ENCODE peak calls at places on chromosomes 12 and 14, in seven cellular contexts. G, Y, C, T, S, U and O are unnamed samples.

GRCh38 chr12:55827806-55828205 is 1.6 kb downstream of the DNAJC14 start:
- DNase-seq in G (no peak), Y (no peak), C (no peak), T (no peak), S (no peak), U (no peak), O (no peak)

GRCh38 chr14:61696753-61697318 is 1.5 kb downstream of the HIF1A start:
- DNase-seq in G (no peak), Y (no peak), C (no peak), T (no peak), S (no peak), U (no peak), O (no peak)

GRCh38 chr14:66311058-66311457 is 175.1 kb upstream of the CCDC196 start:
- DNase-seq in G (no peak), Y (no peak), C (no peak), T (no peak), S (no peak), U (no peak), O (no peak)

GRCh38 chr12:42961395-42961794 is 371.8 kb upstream of the PRICKLE1 start:
- DNase-seq in G (peak; percentile 44), Y (no peak), C (no peak), T (peak; percentile 39), S (no peak), U (no peak), O (no peak)

GRCh38 chr12:91774471-91774921 is 371.1 kb downstream of the BTG1 start:
- DNase-seq in G (no peak), Y (no peak), C (no peak), T (peak; percentile 14), S (no peak), U (no peak), O (peak; percentile 27)

GRCh38 chr14:103558071-103558882 is 4.2 kb downstream of the BAG5 start:
- DNase-seq in G (no peak), Y (no peak), C (no peak), T (no peak), S (no peak), U (no peak), O (no peak)

GRCh38 chr12:89016970-89017778 is 335.1 kb downstream of the DUSP6 start:
- DNase-seq in G (peak; percentile 24), Y (peak; percentile 62), C (peak; percentile 61), T (peak; percentile 39), S (no peak), U (peak; percentile 15), O (peak; percentile 61)

GRCh38 chr14:35044939-35045797 is 904 bp upstream of the FAM177A1 start:
- DNase-seq in G (no peak), Y (no peak), C (no peak), T (no peak), S (no peak), U (no peak), O (no peak)

DNA sequence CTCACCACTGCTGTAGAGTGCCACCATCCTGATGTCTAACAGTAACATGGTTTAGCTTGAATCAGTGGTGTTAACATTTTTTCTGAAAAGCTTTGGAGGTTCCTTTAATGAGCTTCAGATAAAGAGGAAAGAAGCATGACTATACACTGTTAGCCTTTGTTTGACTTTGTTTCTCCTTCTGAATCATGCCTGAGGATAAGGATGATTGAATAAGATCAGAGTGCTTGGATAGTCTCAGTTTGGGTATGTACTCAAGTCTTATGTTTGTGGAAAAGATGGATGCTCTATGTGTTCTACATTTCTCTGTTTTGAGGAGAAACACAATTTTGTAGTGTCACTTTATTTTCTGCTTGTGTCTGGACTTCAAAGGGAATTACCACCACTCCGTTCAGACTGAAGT is 42.0 kb downstream of the GPATCH2L start:
- DNase-seq in G (no peak), Y (no peak), C (no peak), T (no peak), S (no peak), U (no peak), O (no peak)
- H3K4me1 ChIP-seq in G (peaks cover 5% of the 10 kb centered on the region), Y (no peaks in the 10 kb centered on the region), C (no peaks in the 10 kb centered on the region), T (peaks cover 6% of the 10 kb centered on the region), S (no peaks in the 10 kb centered on the region), U (no peaks in the 10 kb centered on the region), O (no peaks in the 10 kb centered on the region)

GRCh38 chr12:75747572-75747995 is 236.2 kb upstream of the KRR1 start:
- DNase-seq in G (no peak), Y (no peak), C (no peak), T (no peak), S (no peak), U (no peak), O (no peak)
- H3K4me1 ChIP-seq in G (peaks cover 38% of the 10 kb centered on the region), Y (no peaks in the 10 kb centered on the region), C (no peaks in the 10 kb centered on the region), T (peaks cover 24% of the 10 kb centered on the region), S (peaks cover 5% of the 10 kb centered on the region), U (no peaks in the 10 kb centered on the region), O (no peaks in the 10 kb centered on the region)

GRCh38 chr12:53067993-53068770 is 11.0 kb downstream of the SPRYD3 start:
- DNase-seq in G (no peak), Y (no peak), C (no peak), T (no peak), S (no peak), U (no peak), O (no peak)

GRCh38 chr12:53065975-53066593 is 13.1 kb downstream of the SPRYD3 start:
- DNase-seq in G (peak; percentile 96), Y (peak; percentile 70), C (peak; percentile 58), T (peak; percentile 83), S (peak; percentile 80), U (peak; percentile 82), O (peak; percentile 52)

GRCh38 chr12:53067074-53067992 is 11.9 kb downstream of the SPRYD3 start:
- DNase-seq in G (no peak), Y (no peak), C (no peak), T (no peak), S (peak; percentile 26), U (no peak), O (no peak)

GRCh38 chr12:53065470-53065869 is 13.7 kb downstream of the SPRYD3 start:
- DNase-seq in G (no peak), Y (no peak), C (no peak), T (no peak), S (peak; percentile 37), U (peak; percentile 22), O (no peak)

GRCh38 chr12:53066594-53066978 is 12.6 kb downstream of the SPRYD3 start:
- DNase-seq in G (no peak), Y (no peak), C (no peak), T (no peak), S (peak; percentile 22), U (peak; percentile 13), O (no peak)
- H3K4me1 ChIP-seq in G (peaks cover 33% of the 10 kb centered on the region), Y (peaks cover 11% of the 10 kb centered on the region), C (no peaks in the 10 kb centered on the region), T (peaks cover 12% of the 10 kb centered on the region), S (peaks cover 77% of the 10 kb centered on the region), U (peaks cover 20% of the 10 kb centered on the region), O (no peaks in the 10 kb centered on the region)

GRCh38 chr14:24435192-24435810 is 5.5 kb downstream of the KHNYN start:
- DNase-seq in G (no peak), Y (no peak), C (no peak), T (no peak), S (no peak), U (no peak), O (no peak)

GRCh38 chr14:24435998-24436354 is 6.2 kb downstream of the KHNYN start:
- DNase-seq in G (no peak), Y (no peak), C (no peak), T (no peak), S (no peak), U (no peak), O (no peak)

GRCh38 chr14:24437736-24438067 is 4.9 kb downstream of the SDR39U1 start:
- DNase-seq in G (no peak), Y (no peak), C (no peak), T (no peak), S (no peak), U (no peak), O (no peak)

GRCh38 chr14:24437020-24437735 is 5.4 kb downstream of the SDR39U1 start:
- DNase-seq in G (no peak), Y (no peak), C (no peak), T (no peak), S (no peak), U (no peak), O (no peak)

DNA sequence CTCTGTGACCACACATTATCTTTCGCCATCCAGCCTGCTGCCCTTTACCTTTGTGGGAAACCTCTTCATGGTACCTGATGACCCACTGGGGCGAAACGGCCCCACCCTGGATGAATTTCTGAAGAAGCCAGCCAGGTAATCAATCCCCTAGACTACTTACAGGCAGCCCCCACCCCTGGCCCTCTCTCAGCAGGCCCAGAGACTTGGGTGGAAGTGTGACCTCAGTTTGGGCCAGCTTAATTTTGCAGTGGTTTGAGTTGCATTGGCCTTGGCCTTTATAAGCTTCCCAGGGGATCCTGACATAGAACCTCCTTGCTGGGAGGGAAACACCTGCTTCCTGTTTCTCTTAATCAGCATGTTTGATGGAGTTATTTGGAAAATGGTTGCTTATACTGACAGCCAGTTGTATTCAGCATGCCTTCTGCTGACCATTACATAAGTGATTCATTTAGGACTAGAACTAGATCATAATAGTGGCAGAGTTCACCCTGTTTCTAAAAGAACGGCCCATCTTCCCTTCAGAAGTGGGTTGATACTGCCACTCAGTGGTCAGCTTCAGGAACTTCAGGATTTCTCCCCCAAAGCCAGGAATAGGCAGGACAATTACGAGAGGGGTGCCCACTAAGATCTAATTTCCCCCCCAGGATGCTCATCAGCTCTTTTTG is 6.1 kb downstream of the SDR39U1 start:
- DNase-seq in G (peak; percentile 85), Y (peak; percentile 48), C (peak; percentile 54), T (no peak), S (no peak), U (no peak), O (peak; percentile 52)
- H3K4me1 ChIP-seq in G (peaks cover 6% of the 10 kb centered on the region), Y (peaks cover 5% of the 10 kb centered on the region), C (peaks cover 32% of the 10 kb centered on the region), T (peaks cover 43% of the 10 kb centered on the region), S (peaks cover 19% of the 10 kb centered on the region), U (peaks cover 40% of the 10 kb centered on the region), O (peaks cover 20% of the 10 kb centered on the region)

GRCh38 chr12:123559468-123559867 is 24.9 kb upstream of the TMED2 start:
- DNase-seq in G (no peak), Y (no peak), C (no peak), T (no peak), S (no peak), U (no peak), O (no peak)
- H3K4me1 ChIP-seq in G (no peaks in the 10 kb centered on the region), Y (no peaks in the 10 kb centered on the region), C (no peaks in the 10 kb centered on the region), T (no peaks in the 10 kb centered on the region), S (no peaks in the 10 kb centered on the region), U (no peaks in the 10 kb centered on the region), O (no peaks in the 10 kb centered on the region)

GRCh38 chr14:72619071-72619710 is 274.7 kb downstream of the DPF3 start:
- DNase-seq in G (no peak), Y (no peak), C (no peak), T (no peak), S (no peak), U (no peak), O (no peak)
- H3K4me1 ChIP-seq in G (no peaks in the 10 kb centered on the region), Y (peaks cover 12% of the 10 kb centered on the region), C (no peaks in the 10 kb centered on the region), T (no peaks in the 10 kb centered on the region), S (peaks cover 30% of the 10 kb centered on the region), U (peaks cover 39% of the 10 kb centered on the region), O (no peaks in the 10 kb centered on the region)